ENCODE peak calls at places on chromosome 13, in ten cellular contexts. B is lower leg skin, A is endothelial cell, Y is thoracic aorta, W is cardiac fibroblast, F is left ventricle myocardium inferior, Q is mucosa of descending colon, U is fibroblast of mammary gland, T is body of pancreas, H is fibroblast of pulmonary artery. O is an unnamed sample.

GRCh38 chr13:92804346-92804745 is 422.3 kb upstream of the GPC6 start:
- DNase-seq in U (peak; percentile 64), H (peak; percentile 28), W (peak; percentile 39), B (no peak), A (no peak), T (no peak), Q (no peak), Y (no peak), F (no peak), O (no peak)

GRCh38 chr13:110209950-110210603 is 96.9 kb downstream of the COL4A1 start:
- DNase-seq in A (no peak), Y (no peak), U (no peak), F (no peak), B (no peak), T (no peak), Q (no peak), H (no peak), W (no peak), O (no peak)

GRCh38 chr13:49253310-49253709 is 5.6 kb downstream of the CDADC1 start:
- DNase-seq in U (no peak), W (no peak), A (no peak), B (no peak), T (no peak), Y (no peak), F (no peak), H (no peak), Q (no peak), O (no peak)

GRCh38 chr13:102729560-102730275 is 34.9 kb upstream of the METTL21C start:
- DNase-seq in B (no peak), A (no peak), F (no peak), Y (no peak), H (peak; percentile 91), T (no peak), W (peak; percentile 92), U (peak; percentile 94), Q (no peak), O (no peak)

GRCh38 chr13:44078806-44079378 is 199.2 kb downstream of the LACC1 start:
- DNase-seq in H (no peak), T (no peak), U (no peak), W (no peak), F (no peak), A (no peak), Q (no peak), B (no peak), Y (no peak), O (no peak)

GRCh38 chr13:20160346-20161274 is at the start of gene GJA3:
- DNase-seq in B (no peak), Q (peak; percentile 62), F (peak; percentile 64), Y (no peak), W (peak; percentile 34), H (peak; percentile 19), T (no peak), U (peak; percentile 23), A (peak; percentile 21), O (no peak)

GRCh38 chr13:83881917-83882625 is at the start of gene SLITRK1:
- DNase-seq in F (no peak), Y (no peak), W (peak; percentile 17), Q (peak; percentile 25), B (peak; percentile 82), H (peak; percentile 79), T (peak; percentile 80), A (peak; percentile 96), U (peak; percentile 59), O (no peak)

GRCh38 chr13:76383671-76384461 is 502.3 kb downstream of the KCTD12 start:
- DNase-seq in F (no peak), T (no peak), A (no peak), U (peak; percentile 95), Y (no peak), H (peak; percentile 89), B (no peak), W (peak; percentile 94), Q (no peak), O (no peak)

GRCh38 chr13:111609631-111610030 is 289.2 kb downstream of the TEX29 start:
- DNase-seq in Q (no peak), A (no peak), U (no peak), F (no peak), H (no peak), Y (no peak), W (no peak), B (peak; percentile 65), T (no peak), O (no peak)

GRCh38 chr13:111292710-111293485 is 27.5 kb upstream of the TEX29 start:
- DNase-seq in B (no peak), Q (no peak), U (no peak), A (no peak), Y (no peak), F (no peak), W (no peak), H (no peak), T (no peak), O (no peak)

GRCh38 chr13:28718538-28719226 is at the start of gene SLC46A3:
- DNase-seq in W (peak; percentile 98), A (peak; percentile 99), T (peak; percentile 98), B (peak; percentile 99), Y (peak; percentile 96), Q (peak; percentile 98), U (peak; percentile 96), H (peak; percentile 99), F (peak; percentile 100), O (peak; percentile 87)
- TF ChIP-seq CTCF in W (no peak), A (no peak), T (peak; percentile 28), B (no peak), Y (peak; percentile 21), Q (peak; percentile 7), U (no peak), H (no peak), F (peak; percentile 38), O (no peak)

GRCh38 chr13:106621833-106622232 is 53.9 kb upstream of the ARGLU1 start:
- DNase-seq in A (no peak), B (no peak), Y (no peak), T (no peak), F (no peak), H (no peak), U (no peak), Q (no peak), W (no peak), O (no peak)
- TF ChIP-seq CTCF in A (no peak), B (no peak), Y (no peak), T (no peak), F (no peak), H (no peak), U (no peak), Q (no peak), W (no peak), O (no peak)

GRCh38 chr13:51262501-51263211 is 40.5 kb downstream of the FAM124A start:
- DNase-seq in B (no peak), A (no peak), Q (no peak), Y (no peak), U (no peak), W (peak; percentile 60), F (no peak), T (no peak), H (no peak), O (no peak)
- TF ChIP-seq CTCF in B (no peak), A (no peak), Q (no peak), Y (no peak), U (peak; percentile 12), W (peak; percentile 16), F (peak; percentile 31), T (no peak), H (no peak), O (peak; percentile 12)

DNA sequence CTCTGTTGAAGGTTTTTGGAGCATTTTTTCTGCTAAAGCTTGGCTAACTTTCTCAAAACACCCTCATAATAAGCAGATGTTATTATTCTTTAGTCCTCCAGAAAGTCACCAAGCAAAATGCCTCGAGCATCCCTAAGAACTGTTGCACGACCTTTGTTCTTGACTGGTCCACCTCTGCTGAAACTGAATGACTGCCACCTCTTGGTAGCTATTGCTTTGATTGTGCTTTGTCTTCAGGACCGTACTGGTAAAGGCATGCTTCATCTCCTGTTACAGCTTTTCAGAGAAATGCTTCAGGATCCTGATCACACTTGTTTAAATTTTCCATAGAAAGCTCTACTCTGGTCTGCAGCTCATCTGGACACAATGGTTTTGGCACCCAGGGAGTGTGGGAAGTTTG is 254.8 kb downstream of the DCT start:
- DNase-seq in F (no peak), W (no peak), H (no peak), U (no peak), B (no peak), T (no peak), Q (no peak), Y (no peak), A (no peak), O (no peak)
- TF ChIP-seq CTCF in F (no peak), W (no peak), H (no peak), U (no peak), B (no peak), T (no peak), Q (no peak), Y (no peak), A (no peak), O (no peak)

GRCh38 chr13:72751220-72751619 is 23.5 kb downstream of the BORA start:
- DNase-seq in B (no peak), F (no peak), Q (no peak), U (no peak), Y (no peak), H (no peak), W (no peak), A (no peak), T (no peak), O (no peak)

GRCh38 chr13:72757792-72758535 is 23.7 kb downstream of the DIS3 start:
- DNase-seq in H (no peak), U (peak; percentile 8), A (no peak), B (no peak), T (no peak), F (no peak), Y (no peak), Q (no peak), W (no peak), O (no peak)

GRCh38 chr13:72754111-72754510 is 26.4 kb downstream of the BORA start:
- DNase-seq in H (no peak), B (no peak), A (no peak), T (no peak), Y (no peak), W (no peak), F (no peak), U (no peak), Q (no peak), O (no peak)
- TF ChIP-seq CTCF in H (no peak), B (no peak), A (no peak), T (no peak), Y (no peak), W (no peak), F (no peak), U (no peak), Q (no peak), O (no peak)

GRCh38 chr13:46126552-46127171 is 21.8 kb upstream of the CPB2 start:
- DNase-seq in A (peak; percentile 85), W (peak; percentile 84), Q (peak; percentile 54), H (peak; percentile 84), B (peak; percentile 89), U (peak; percentile 74), Y (no peak), F (peak; percentile 61), T (peak; percentile 71), O (peak; percentile 40)
- TF ChIP-seq CTCF in A (peak; percentile 77), W (peak; percentile 98), Q (peak; percentile 28), H (peak; percentile 99), B (no peak), U (peak; percentile 99), Y (peak; percentile 26), F (peak; percentile 77), T (peak; percentile 89), O (peak; percentile 95)

O was measured in D721Med.